ENCODE peak calls at places on chromosomes 7 and 10, in seven cellular contexts. R, A, L, V, Y, I and P are unnamed samples.

GRCh38 chr7:3197567-3198212 is 103.4 kb upstream of the SDK1 start:
- DNase-seq in V (no peak), R (no peak), L (no peak), I (no peak), A (no peak), Y (no peak), P (no peak)

GRCh38 chr10:30455816-30456215 is 21.8 kb downstream of the MAP3K8 start:
- DNase-seq in L (no peak), R (peak; percentile 37), Y (peak; percentile 31), I (no peak), V (no peak), A (no peak), P (no peak)

GRCh38 chr7:92375013-92375412 is 72.3 kb upstream of the GATAD1 start:
- DNase-seq in R (no peak), L (no peak), V (no peak), Y (no peak), A (no peak), I (peak; percentile 25), P (no peak)

GRCh38 chr10:130009228-130009627 is 45.2 kb upstream of the EBF3 start:
- DNase-seq in V (no peak), I (no peak), A (no peak), R (no peak), Y (no peak), L (no peak), P (no peak)

GRCh38 chr7:21355406-21355874 is 72.4 kb upstream of the SP4 start:
- DNase-seq in A (no peak), I (no peak), Y (peak; percentile 33), L (peak; percentile 94), R (peak; percentile 86), V (no peak), P (no peak)

GRCh38 chr7:140260767-140261486 is 84.1 kb upstream of the KDM7A start:
- DNase-seq in A (no peak), R (no peak), Y (peak; percentile 14), L (no peak), V (no peak), I (no peak), P (no peak)

GRCh38 chr10:75922435-75922834 is 491.0 kb downstream of the LRMDA start:
- DNase-seq in V (no peak), I (no peak), Y (no peak), R (no peak), L (peak; percentile 14), A (no peak), P (no peak)

GRCh38 chr10:122127943-122128342 is 139.0 kb downstream of the TACC2 start:
- DNase-seq in V (no peak), R (no peak), A (no peak), I (peak; percentile 69), L (no peak), Y (no peak), P (no peak)

GRCh38 chr10:48697821-48698764 is 13.4 kb downstream of the WDFY4 start:
- DNase-seq in L (no peak), I (no peak), Y (no peak), V (no peak), R (no peak), A (no peak), P (no peak)

GRCh38 chr7:93715234-93715633 is 140.7 kb upstream of the CALCR start:
- DNase-seq in Y (peak; percentile 18), V (peak; percentile 22), I (peak; percentile 18), L (peak; percentile 65), R (no peak), A (peak; percentile 24), P (no peak)

GRCh38 chr10:12981570-12981969 is 19.9 kb downstream of the CCDC3 start:
- DNase-seq in A (no peak), Y (no peak), V (no peak), R (no peak), L (peak; percentile 50), I (peak; percentile 77), P (no peak)

GRCh38 chr10:99466632-99467031 is 36.2 kb upstream of the GOT1 start:
- DNase-seq in I (no peak), Y (peak; percentile 13), V (no peak), L (no peak), A (no peak), R (no peak), P (no peak)

GRCh38 chr7:149414745-149415390 is 46.0 kb downstream of the ZNF777 start:
- DNase-seq in V (peak; percentile 64), A (peak; percentile 36), Y (peak; percentile 42), R (peak; percentile 64), I (peak; percentile 76), L (no peak), P (peak; percentile 44)

GRCh38 chr7:134355925-134356324 is 39.2 kb upstream of the SLC35B4 start:
- DNase-seq in Y (no peak), A (no peak), I (no peak), L (peak; percentile 76), R (no peak), V (no peak), P (no peak)

GRCh38 chr7:133770863-133771492 is 356.2 kb upstream of the LRGUK start:
- DNase-seq in I (peak; percentile 55), A (no peak), Y (no peak), R (no peak), L (no peak), V (peak; percentile 48), P (peak; percentile 21)

GRCh38 chr10:7410800-7411670 is at the start of gene SFMBT2:
- DNase-seq in Y (peak; percentile 59), L (peak; percentile 78), A (no peak), I (peak; percentile 31), R (peak; percentile 81), V (peak; percentile 54), P (no peak)

GRCh38 chr10:78956391-78956790 is 112.4 kb upstream of the ZMIZ1 start:
- DNase-seq in R (no peak), I (no peak), A (no peak), Y (no peak), V (no peak), L (no peak), P (no peak)

GRCh38 chr7:157077986-157078644 is 60.6 kb upstream of the UBE3C start:
- DNase-seq in I (peak; percentile 4), R (no peak), V (no peak), L (no peak), A (no peak), Y (no peak), P (no peak)

GRCh38 chr7:99672571-99672970 is 7.2 kb downstream of the CYP3A5 start:
- DNase-seq in V (no peak), A (no peak), I (no peak), Y (no peak), R (no peak), L (no peak), P (no peak)

GRCh38 chr7:51357821-51358220 is 41.2 kb upstream of the COBL start:
- DNase-seq in I (no peak), A (no peak), Y (no peak), V (no peak), L (no peak), R (no peak), P (no peak)
- TF ChIP-seq CTCF in I (no peak), A (no peak), Y (no peak), V (no peak), L (no peak), R (no peak), P (no peak)

DNA sequence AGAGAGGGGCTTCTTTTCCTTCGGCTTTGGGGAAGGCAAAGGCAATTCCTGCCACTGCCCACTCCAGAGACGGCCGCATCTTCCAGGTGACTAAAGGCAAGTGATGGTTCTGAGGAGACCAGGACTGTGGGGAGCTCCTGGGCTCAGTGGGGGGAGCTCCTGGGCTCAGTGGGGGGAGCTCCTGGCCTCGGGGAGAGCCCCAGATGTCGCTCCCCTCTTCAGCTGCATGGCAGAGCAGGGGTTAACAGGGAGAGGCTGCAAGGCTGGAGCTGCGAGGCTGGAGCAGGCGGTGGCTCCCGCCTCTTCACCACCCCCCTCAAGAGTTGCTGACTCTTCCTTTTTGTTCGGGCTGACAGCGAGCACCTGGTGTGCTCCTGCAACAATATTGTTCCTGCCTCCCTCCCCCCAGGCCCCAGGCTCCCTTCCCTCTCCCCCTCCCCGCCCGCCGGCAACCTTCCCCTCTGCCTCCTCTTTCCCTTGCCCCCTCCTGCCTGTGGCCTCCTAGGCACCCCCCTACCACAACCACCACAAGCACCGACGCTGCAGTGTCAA is 56.3 kb upstream of the LBX1 start:
- DNase-seq in V (no peak), L (no peak), Y (no peak), I (no peak), A (no peak), R (no peak), P (no peak)
- H3K4me3 ChIP-seq in V (no peak overlapping the region), L (no peak overlapping the region), Y (no peak overlapping the region), I (no peak overlapping the region), A (no peak overlapping the region), R (no peak overlapping the region), P (no peak overlapping the region)

DNA sequence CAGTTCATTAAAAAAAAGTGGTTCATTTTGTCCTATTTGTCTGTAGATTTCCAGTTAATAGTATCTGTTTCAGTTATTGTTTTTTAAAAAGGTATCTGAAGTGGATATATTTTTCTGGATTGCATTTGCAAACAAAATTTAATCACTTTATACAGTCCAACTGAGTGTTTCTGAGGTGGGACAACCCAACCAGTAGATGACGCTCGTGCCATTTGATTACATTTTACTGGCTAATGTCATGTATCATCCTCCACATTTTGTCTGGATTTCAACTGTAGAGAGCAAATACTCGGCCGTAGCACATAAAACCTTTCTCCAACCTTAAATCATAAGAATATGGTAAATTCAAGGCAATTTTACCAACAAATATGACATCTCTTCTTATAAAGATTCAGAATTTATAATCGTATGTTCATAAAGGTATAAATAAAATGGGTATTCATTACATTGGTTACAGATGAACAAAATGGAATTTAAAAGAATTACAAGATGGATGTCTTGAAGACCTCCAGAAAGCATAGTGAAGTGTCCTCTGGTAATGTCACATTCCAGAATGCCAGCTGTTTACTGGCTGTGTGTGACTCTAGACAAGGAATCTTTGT is 789.0 kb downstream of the PHTF2 start:
- DNase-seq in V (no peak), Y (no peak), L (peak; percentile 56), A (no peak), I (no peak), R (no peak), P (no peak)
- TF ChIP-seq CTCF in V (peak; percentile 22), Y (no peak), L (peak; percentile 56), A (no peak), I (peak; percentile 15), R (peak; percentile 49), P (peak; percentile 30)

DNA sequence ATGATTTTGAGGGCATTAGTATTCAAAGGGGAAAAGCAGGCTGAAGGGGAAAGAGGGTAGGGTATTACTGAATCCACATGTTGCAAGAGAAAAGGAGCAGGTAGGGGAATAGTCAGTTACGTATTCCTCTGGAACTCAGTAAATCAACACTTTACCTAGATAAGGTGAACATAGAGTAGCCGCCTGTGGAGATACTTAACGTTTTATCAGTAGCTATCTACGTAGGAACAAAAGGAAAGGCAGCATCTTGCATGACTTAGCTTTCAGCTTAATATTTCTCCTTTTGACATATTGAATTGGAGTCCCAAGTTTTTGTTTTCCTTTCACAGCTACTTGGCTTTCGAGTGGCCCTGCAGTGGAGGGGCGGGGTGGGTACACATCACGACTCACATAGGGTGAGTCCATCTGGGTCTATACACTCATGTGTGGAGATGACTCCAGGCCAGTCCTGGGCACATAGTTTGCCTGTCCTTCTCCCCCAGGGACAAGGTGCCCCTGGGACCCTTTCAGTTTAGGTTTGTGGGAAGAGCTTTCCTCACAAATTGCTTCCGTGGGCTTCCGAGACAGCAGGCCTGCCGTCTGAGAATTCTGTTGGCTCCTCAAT is 48.1 kb downstream of the CCNY start:
- DNase-seq in V (no peak), A (no peak), I (no peak), Y (no peak), R (no peak), L (no peak), P (no peak)
- H3K4me3 ChIP-seq in V (no peak overlapping the region), A (no peak overlapping the region), I (no peak overlapping the region), Y (no peak overlapping the region), R (no peak overlapping the region), L (no peak overlapping the region), P (no peak overlapping the region)